ENCODE peak calls at places on chromosomes 11 and 22, in six cellular contexts. M is A549, H is HepG2, U is sigmoid colon, G is spleen, Z is heart left ventricle. W is an unnamed sample. For H3K9me3, the result is how much of the 10 kb centered on the place peaks cover.

GRCh38 chr11:17331669-17332068 is 19.9 kb upstream of the NCR3LG1 start:
- DNase-seq in G (no peak), M (no peak), U (no peak), Z (no peak), H (no peak), W (no peak)

GRCh38 chr11:24239930-24240329 is 256.9 kb upstream of the LUZP2 start:
- DNase-seq in U (no peak), H (no peak), Z (no peak), G (no peak), M (no peak), W (no peak)

GRCh38 chr11:108929241-108929640 is 264.4 kb downstream of the DDX10 start:
- DNase-seq in H (peak), G (no peak), U (no peak), Z (no peak), M (peak), W (no peak)

GRCh38 chr11:26333906-26334305 is 2.0 kb downstream of the ANO3 start:
- DNase-seq in G (no peak), Z (no peak), U (no peak), M (no peak), H (no peak), W (no peak)

GRCh38 chr22:42604403-42604802 is 10.3 kb downstream of the POLDIP3 start:
- DNase-seq in U (no peak), G (no peak), Z (no peak), M (no peak), H (no peak), W (no peak)

GRCh38 chr11:63805844-63806415 is 7.3 kb upstream of the SPINDOC start:
- DNase-seq in M (no peak), G (no peak), U (no peak), Z (peak), H (no peak), W (no peak)

GRCh38 chr11:96105197-96105895 is 181.4 kb upstream of the MTMR2 start:
- DNase-seq in U (no peak), Z (no peak), M (no peak), G (no peak), H (peak), W (no peak)

GRCh38 chr11:62710001-62710345 is 2.5 kb downstream of the GNG3 start:
- DNase-seq in M (no peak), U (peak), H (no peak), G (no peak), Z (no peak), W (no peak)

GRCh38 chr11:67120881-67121710 is 2.0 kb downstream of the KDM2A start:
- DNase-seq in H (no peak), U (peak), Z (peak), G (no peak), M (no peak), W (no peak)

GRCh38 chr22:29609139-29609538 is 5.7 kb downstream of the NF2 start:
- DNase-seq in G (no peak), H (peak), U (no peak), M (peak), Z (no peak), W (no peak)

GRCh38 chr11:84215671-84216070 is 929.5 kb upstream of the CCDC90B start:
- DNase-seq in M (no peak), U (no peak), Z (no peak), G (no peak), H (no peak), W (no peak)

GRCh38 chr11:118353084-118353710 is 6.2 kb upstream of the UBE4A start:
- DNase-seq in Z (no peak), G (no peak), M (no peak), H (no peak), U (no peak), W (no peak)

GRCh38 chr11:82732734-82733443 is 775 bp downstream of the FAM181B start:
- DNase-seq in H (no peak), M (no peak), Z (no peak), U (no peak), G (peak), W (no peak)

GRCh38 chr11:104534268-104534667 is 364.0 kb downstream of the CASP12 start:
- DNase-seq in Z (no peak), U (no peak), H (no peak), M (peak), G (no peak), W (no peak)

GRCh38 chr22:20412474-20413216 is 18.7 kb downstream of the ZNF74 start:
- DNase-seq in M (no peak), G (peak), H (no peak), Z (no peak), U (peak), W (no peak)

GRCh38 chr11:116719102-116719501 is 53.7 kb downstream of the BUD13 start:
- DNase-seq in M (no peak), G (no peak), Z (no peak), U (no peak), H (no peak), W (no peak)

GRCh38 chr11:61967924-61968757 is 707 bp upstream of the FTH1 start:
- DNase-seq in G (peak), H (peak), Z (peak), U (peak), M (no peak), W (no peak)

GRCh38 chr11:27471588-27472397 is 797 bp downstream of the LGR4 start:
- DNase-seq in G (peak), Z (peak), M (no peak), U (peak), H (no peak), W (no peak)

GRCh38 chr22:49210606-49211005 is 617.1 kb downstream of the BRD1 start:
- DNase-seq in H (no peak), M (no peak), Z (no peak), U (peak), G (peak), W (peak)

GRCh38 chr11:2376751-2377451 is at the start of gene CD81:
- DNase-seq in M (peak), G (peak), Z (peak), H (no peak), U (no peak), W (no peak)

GRCh38 chr11:15106201-15106965 is 8.3 kb upstream of the INSC start:
- DNase-seq in G (no peak), M (no peak), U (no peak), Z (no peak), H (no peak), W (no peak)

GRCh38 chr11:2442554-2442953 is 1.8 kb downstream of the TRPM5 start:
- DNase-seq in Z (no peak), M (no peak), U (no peak), G (no peak), H (no peak), W (no peak)

GRCh38 chr11:125446279-125446678 is 49.8 kb downstream of the FEZ1 start:
- DNase-seq in H (peak), M (no peak), Z (no peak), G (no peak), U (no peak), W (no peak)

GRCh38 chr11:122108192-122108799 is 7.7 kb downstream of the BLID start:
- DNase-seq in U (no peak), M (no peak), H (peak), Z (no peak), G (no peak), W (no peak)

GRCh38 chr11:94546886-94547285 is 3.2 kb downstream of the FUT4 start:
- DNase-seq in Z (no peak), U (no peak), G (no peak), M (no peak), H (no peak), W (no peak)

GRCh38 chr11:62953811-62954210 is 31.0 kb downstream of the SLC22A6 start:
- DNase-seq in H (no peak), G (no peak), M (no peak), U (no peak), Z (no peak), W (peak)

GRCh38 chr11:134139873-134140331 is 71.0 kb downstream of the JAM3 start:
- DNase-seq in G (peak), Z (peak), M (peak), H (peak), U (peak), W (no peak)

GRCh38 chr22:44615146-44615545 is 86.9 kb upstream of the PRR5 start:
- DNase-seq in G (no peak), U (no peak), M (no peak), H (no peak), Z (no peak), W (no peak)
- H3K9me3 ChIP-seq in G (half or more), U (under half), M (under half), H (under half), Z (under half), W (under half)

GRCh38 chr22:36386900-36387663 is 685 bp downstream of the MYH9 start:
- DNase-seq in H (no peak), Z (peak), G (peak), M (no peak), U (peak), W (no peak)
- TF ChIP-seq POLR2A in H (no peak), Z (no peak), G (peak), M (no peak), U (no peak), W (no peak)

DNA sequence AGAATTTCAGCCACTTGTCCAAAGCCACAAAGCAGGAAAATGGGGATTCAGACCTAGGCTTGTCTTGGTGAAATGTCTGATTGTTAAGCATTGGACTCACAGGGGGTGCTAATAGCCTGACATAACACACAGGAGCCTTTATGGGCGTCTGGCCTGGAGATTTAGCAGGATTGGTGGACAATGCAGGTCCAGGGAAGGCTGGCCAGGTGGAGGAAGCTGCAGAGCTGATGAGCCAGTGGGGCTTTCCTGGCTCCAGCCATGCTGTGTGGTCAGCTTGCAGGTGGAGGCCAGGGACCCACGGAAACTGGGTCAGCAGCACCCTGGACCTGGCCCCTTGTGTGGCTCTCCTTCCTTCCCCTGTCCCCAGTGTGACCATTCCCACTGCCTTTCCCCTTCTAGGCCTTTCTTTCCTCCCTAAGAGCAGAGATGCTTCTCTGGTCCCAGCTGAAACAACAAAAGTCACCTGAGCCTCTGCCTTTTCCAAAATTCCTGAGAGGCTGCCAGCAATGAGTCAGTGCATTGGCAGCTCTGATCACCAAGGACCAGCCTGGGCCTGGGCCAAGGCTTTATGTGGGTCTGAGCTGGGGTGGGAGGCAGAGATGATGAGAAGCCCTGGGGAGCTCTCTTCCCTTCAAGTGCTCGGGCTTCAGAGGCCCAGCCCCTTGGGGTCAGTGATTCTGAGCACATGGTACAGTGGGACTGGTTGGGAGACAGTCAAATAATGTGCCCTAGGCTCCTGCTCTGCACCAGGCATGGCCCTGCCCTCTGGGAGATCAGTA is 85.2 kb downstream of the CCDC81 start:
- DNase-seq in M (peak), Z (peak), H (peak), G (no peak), U (no peak), W (no peak)
- H3K4me3 ChIP-seq in M (no peak), Z (no peak), H (no peak), G (no peak), U (no peak), W (no peak)

DNA sequence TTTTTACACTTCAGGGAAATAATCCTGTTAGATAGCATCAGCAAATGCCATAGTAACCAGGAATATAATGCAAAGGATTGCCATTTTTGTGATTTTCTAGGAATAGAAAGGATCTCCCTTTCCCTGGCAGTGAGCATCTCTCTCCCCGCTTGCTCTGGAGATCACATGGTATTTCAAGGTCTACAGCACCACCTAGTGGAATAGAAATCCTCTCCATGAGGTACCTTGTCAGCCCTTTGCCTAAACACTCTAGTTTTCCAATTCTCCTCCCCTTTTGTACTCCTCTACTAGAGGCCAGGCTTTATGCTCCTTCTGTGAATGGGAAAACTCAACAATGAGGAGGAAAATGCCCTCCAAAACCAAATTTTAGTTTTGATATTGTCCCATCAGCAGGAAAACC is 78.4 kb downstream of the XRRA1 start:
- DNase-seq in U (no peak), Z (no peak), H (peak), G (no peak), M (peak), W (no peak)
- H3K9me3 ChIP-seq in U (under half), Z (under half), H (half or more), G (half or more), M (under half), W (half or more)

GRCh38 chr11:128733440-128734115 is 39.7 kb downstream of the FLI1 start:
- DNase-seq in G (no peak), H (no peak), Z (no peak), U (no peak), M (no peak), W (no peak)

GRCh38 chr11:128734439-128735224 is 40.8 kb downstream of the FLI1 start:
- DNase-seq in G (peak), H (no peak), U (peak), Z (peak), M (no peak), W (no peak)

GRCh38 chr11:128738942-128739341 is 45.1 kb downstream of the FLI1 start:
- DNase-seq in Z (no peak), U (no peak), H (no peak), M (no peak), G (no peak), W (no peak)

GRCh38 chr11:128737704-128738103 is 43.8 kb downstream of the FLI1 start:
- DNase-seq in U (no peak), G (no peak), Z (no peak), M (no peak), H (no peak), W (no peak)

GRCh38 chr11:128735935-128736610 is 42.2 kb downstream of the FLI1 start:
- DNase-seq in Z (no peak), U (no peak), M (no peak), H (no peak), G (no peak), W (no peak)
- TF ChIP-seq POLR2A in Z (no peak), U (no peak), M (no peak), H (no peak), G (no peak), W (no peak)

GRCh38 chr11:71338806-71339177 is 86.4 kb upstream of the SHANK2 start:
- DNase-seq in H (no peak), Z (no peak), G (peak), M (no peak), U (no peak), W (no peak)

GRCh38 chr11:71336996-71337772 is 84.8 kb upstream of the SHANK2 start:
- DNase-seq in Z (no peak), U (no peak), G (peak), H (no peak), M (no peak), W (no peak)

GRCh38 chr11:71340076-71340606 is 87.8 kb upstream of the SHANK2 start:
- DNase-seq in G (peak), U (no peak), Z (no peak), H (no peak), M (no peak), W (no peak)

GRCh38 chr11:71341173-71341572 is 88.8 kb upstream of the SHANK2 start:
- DNase-seq in H (no peak), Z (no peak), G (peak), M (no peak), U (no peak), W (no peak)

GRCh38 chr11:71339178-71339881 is 87.0 kb upstream of the SHANK2 start:
- DNase-seq in Z (no peak), U (no peak), M (no peak), G (peak), H (no peak), W (no peak)
- H3K4me3 ChIP-seq in Z (no peak), U (peak), M (no peak), G (peak), H (no peak), W (peak)

GRCh38 chr22:22454997-22455396 is 53.5 kb downstream of the ZNF280B start:
- DNase-seq in H (no peak), Z (no peak), M (no peak), U (no peak), G (no peak), W (no peak)
- H3K9me3 ChIP-seq in H (under half), Z (under half), M (under half), U (under half), G (half or more), W (under half)

GRCh38 chr22:19036523-19037273 is 85.5 kb downstream of the DGCR2 start:
- DNase-seq in H (no peak), U (no peak), G (no peak), M (no peak), Z (no peak), W (no peak)
- TF ChIP-seq POLR2A in H (no peak), U (no peak), G (no peak), M (no peak), Z (no peak), W (no peak)

GRCh38 chr11:443542-444199 is 1.9 kb upstream of the ANO9 start:
- DNase-seq in U (no peak), G (no peak), H (no peak), M (no peak), Z (no peak), W (no peak)

GRCh38 chr11:441043-441417 is 781 bp downstream of the ANO9 start:
- DNase-seq in G (no peak), Z (no peak), H (no peak), U (no peak), M (no peak), W (no peak)

GRCh38 chr11:440065-441042 is 1.5 kb downstream of the ANO9 start:
- DNase-seq in G (no peak), Z (no peak), H (peak), M (no peak), U (no peak), W (no peak)

GRCh38 chr11:442611-443081 is 835 bp upstream of the ANO9 start:
- DNase-seq in U (no peak), M (no peak), H (no peak), G (no peak), Z (no peak), W (no peak)

GRCh38 chr11:441418-442274 is at the start of gene ANO9:
- DNase-seq in H (peak), U (no peak), M (no peak), Z (no peak), G (peak), W (no peak)
- H3K4me3 ChIP-seq in H (peak), U (no peak), M (no peak), Z (no peak), G (peak), W (no peak)